ENCODE peak calls at places on chromosome 13, in eight cellular contexts. C, M, Q, W, U, O, B and F are unnamed samples. For H3K9me3, the result is how much of the 10 kb centered on the place peaks cover.

GRCh38 chr13:105445793-105446192 is 1089.7 kb downstream of the EFNB2 start:
- DNase-seq in C (no peak), M (no peak), Q (no peak), W (no peak), U (no peak), O (no peak), B (no peak), F (no peak)

GRCh38 chr13:112250788-112251445 is 125.2 kb upstream of the SPACA7 start:
- DNase-seq in C (no peak), M (no peak), Q (no peak), W (no peak), U (no peak), O (no peak), B (no peak), F (no peak)

GRCh38 chr13:51158365-51158764 is 47.3 kb upstream of the C13orf42 start:
- DNase-seq in C (peak), M (no peak), Q (no peak), W (no peak), U (no peak), O (no peak), B (no peak), F (no peak)

GRCh38 chr13:80263745-80264513 is 77.0 kb downstream of the SPRY2 start:
- DNase-seq in C (no peak), M (no peak), Q (no peak), W (no peak), U (no peak), O (no peak), B (no peak), F (no peak)

GRCh38 chr13:87884874-87885273 is 213.7 kb downstream of the SLITRK5 start:
- DNase-seq in C (peak), M (peak), Q (no peak), W (peak), U (no peak), O (peak), B (no peak), F (no peak)

GRCh38 chr13:21671793-21672680 is 1.2 kb downstream of the FGF9 start:
- DNase-seq in C (peak), M (peak), Q (peak), W (no peak), U (no peak), O (no peak), B (peak), F (no peak)

GRCh38 chr13:92677571-92677970 is 549.0 kb upstream of the GPC6 start:
- DNase-seq in C (no peak), M (peak), Q (no peak), W (no peak), U (no peak), O (peak), B (no peak), F (no peak)

GRCh38 chr13:97298816-97299215 is 76.7 kb downstream of the MBNL2 start:
- DNase-seq in C (no peak), M (no peak), Q (no peak), W (no peak), U (peak), O (no peak), B (no peak), F (no peak)

GRCh38 chr13:38141792-38142191 is 207.9 kb upstream of the UFM1 start:
- DNase-seq in C (no peak), M (no peak), Q (no peak), W (peak), U (peak), O (no peak), B (no peak), F (no peak)

GRCh38 chr13:91359071-91359470 is 11.6 kb downstream of the MIR17HG start:
- DNase-seq in C (no peak), M (no peak), Q (no peak), W (no peak), U (no peak), O (no peak), B (peak), F (no peak)

GRCh38 chr13:87893982-87894527 is 222.9 kb downstream of the SLITRK5 start:
- DNase-seq in C (no peak), M (no peak), Q (no peak), W (no peak), U (no peak), O (no peak), B (no peak), F (no peak)

GRCh38 chr13:98175823-98176222 is 1.2 kb downstream of the RNF113B start:
- DNase-seq in C (no peak), M (peak), Q (no peak), W (no peak), U (peak), O (no peak), B (no peak), F (no peak)

GRCh38 chr13:110961959-110962358 is 47.1 kb upstream of the ANKRD10 start:
- DNase-seq in C (no peak), M (no peak), Q (no peak), W (no peak), U (no peak), O (no peak), B (no peak), F (no peak)
- H3K9me3 ChIP-seq in C (under half), M (under half), Q (under half), W (under half), U (under half), O (under half), B (under half), F (under half)

GRCh38 chr13:39915418-39915817 is 260.0 kb downstream of the COG6 start:
- DNase-seq in C (no peak), M (no peak), Q (no peak), W (no peak), U (no peak), O (no peak), B (no peak), F (no peak)
- H3K4me2 ChIP-seq in C (no peak), M (no peak), Q (no peak), W (no peak), U (no peak), O (no peak), B (no peak), F (no peak)

GRCh38 chr13:26872444-26873173 is 112.0 kb upstream of the GPR12 start:
- DNase-seq in C (peak), M (peak), Q (peak), W (peak), U (peak), O (peak), B (peak), F (peak)
- TF ChIP-seq EZH2phosphoT487 in C (no peak), M (no peak), Q (no peak), W (no peak), U (no peak), O (no peak), B (no peak), F (no peak)

GRCh38 chr13:19153782-19154450 is 27.7 kb downstream of the TUBA3C start:
- DNase-seq in C (peak), M (no peak), Q (no peak), W (no peak), U (peak), O (no peak), B (no peak), F (no peak)
- H3K9me3 ChIP-seq in C (under half), M (under half), Q (under half), W (under half), U (under half), O (under half), B (under half), F (under half)